ENCODE peak calls at places on chromosome 19, in ten cellular contexts. H is WERI-Rb-1, O is H9, U is astrocyte of the cerebellum, F is lower leg skin, I is heart right ventricle, B is cardiac muscle cell, D is nephron progenitor cell, P is A673, J is AG10803. Y is an unnamed sample.
A peak's percentile ranks its signal among the peaks of the same experiment; 100 is the strongest.

GRCh38 chr19:54074851-54075250 is 6.3 kb downstream of the TARM1 start:
- DNase-seq in H (no peak), O (no peak), U (no peak), F (no peak), I (no peak), B (no peak), D (no peak), P (no peak), J (no peak), Y (no peak)

GRCh38 chr19:18456974-18457373 is 19.0 kb upstream of the ISYNA1 start:
- DNase-seq in H (no peak), O (no peak), U (no peak), F (no peak), I (no peak), B (no peak), D (no peak), P (no peak), J (no peak), Y (no peak)

GRCh38 chr19:29629836-29630534 is 23.9 kb downstream of the POP4 start:
- DNase-seq in H (no peak), O (no peak), U (no peak), F (peak; percentile 49), I (no peak), B (no peak), D (no peak), P (no peak), J (no peak), Y (no peak)

GRCh38 chr19:53908933-53909415 is at the start of gene CACNG7:
- DNase-seq in H (no peak), O (peak; percentile 66), U (no peak), F (no peak), I (no peak), B (peak; percentile 35), D (peak; percentile 45), P (no peak), J (no peak), Y (no peak)

GRCh38 chr19:49057636-49058234 is at the start of gene CGB7:
- DNase-seq in H (no peak), O (peak; percentile 83), U (no peak), F (peak; percentile 95), I (peak; percentile 76), B (peak; percentile 59), D (peak; percentile 89), P (peak; percentile 50), J (peak; percentile 56), Y (peak; percentile 61)

GRCh38 chr19:16330368-16330801 is 5.8 kb downstream of the KLF2 start:
- DNase-seq in H (no peak), O (no peak), U (no peak), F (peak; percentile 93), I (peak; percentile 73), B (peak; percentile 69), D (no peak), P (no peak), J (peak; percentile 79), Y (no peak)

GRCh38 chr19:44905437-44906160 is at the start of gene APOE:
- DNase-seq in H (peak; percentile 45), O (peak; percentile 91), U (no peak), F (no peak), I (no peak), B (peak; percentile 91), D (peak; percentile 41), P (no peak), J (no peak), Y (no peak)

GRCh38 chr19:28377077-28377476 is 835.9 kb downstream of the UQCRFS1 start:
- DNase-seq in H (no peak), O (no peak), U (no peak), F (no peak), I (no peak), B (peak; percentile 7), D (peak; percentile 51), P (no peak), J (no peak), Y (no peak)

GRCh38 chr19:44891016-44891882 is at the start of gene TOMM40:
- DNase-seq in H (peak; percentile 35), O (no peak), U (no peak), F (peak; percentile 100), I (no peak), B (no peak), D (peak; percentile 100), P (no peak), J (no peak), Y (peak; percentile 98)

DNA sequence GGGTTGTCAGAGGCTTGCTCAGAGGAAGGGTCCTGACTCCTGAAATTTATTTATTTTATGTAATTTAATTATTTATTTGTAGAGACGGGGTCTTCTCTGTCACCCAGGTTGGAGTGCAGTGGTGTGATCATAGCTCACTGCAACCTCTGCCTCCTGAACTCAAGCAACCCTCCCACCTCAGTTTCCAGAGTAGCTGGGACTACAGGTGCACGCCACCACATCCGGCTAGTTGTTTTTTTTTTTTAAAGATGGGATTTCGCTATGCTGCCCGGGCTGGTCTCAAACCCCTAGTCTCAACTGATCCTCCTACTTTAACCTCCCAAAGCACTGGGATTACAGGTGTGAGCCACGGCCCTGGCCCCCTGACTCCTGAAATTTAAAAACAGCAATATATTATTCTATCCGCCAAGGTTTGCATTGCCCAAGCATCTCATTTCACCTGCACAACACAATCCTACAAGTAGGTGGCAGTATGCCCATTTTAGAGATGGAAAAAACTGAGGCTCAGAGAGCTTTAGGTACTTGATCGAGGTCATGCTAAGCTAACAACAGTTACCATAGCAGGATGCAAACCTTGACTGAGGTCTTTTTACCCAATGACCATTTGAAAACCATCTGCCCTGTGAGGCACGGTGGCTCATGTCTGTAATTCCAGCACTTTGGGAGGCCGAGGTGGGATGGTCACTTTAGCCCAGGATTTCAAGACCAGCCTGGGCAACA is 18.1 kb downstream of the ARHGEF18 start:
- DNase-seq in H (no peak), O (no peak), U (no peak), F (no peak), I (no peak), B (peak; percentile 59), D (no peak), P (peak; percentile 60), J (peak; percentile 34), Y (no peak)
- TF ChIP-seq CTCF in H (peak; percentile 19), O (peak; percentile 66), U (peak; percentile 30), F (no peak), I (peak; percentile 19), B (peak; percentile 36), D (no peak), P (peak; percentile 56), J (peak; percentile 41), Y (peak; percentile 57)

GRCh38 chr19:12485571-12485970 is 955 bp upstream of the ZNF709 start:
- DNase-seq in H (no peak), O (no peak), U (no peak), F (no peak), I (no peak), B (no peak), D (no peak), P (no peak), J (no peak), Y (no peak)

GRCh38 chr19:12484371-12485322 is at the start of gene ZNF709:
- DNase-seq in H (peak; percentile 93), O (peak; percentile 96), U (peak; percentile 57), F (peak; percentile 98), I (peak; percentile 93), B (peak; percentile 88), D (peak; percentile 96), P (peak; percentile 91), J (peak; percentile 71), Y (peak; percentile 95)

GRCh38 chr19:12481781-12482504 is 2.7 kb downstream of the ZNF709 start:
- DNase-seq in H (no peak), O (no peak), U (no peak), F (no peak), I (no peak), B (no peak), D (no peak), P (no peak), J (no peak), Y (no peak)

GRCh38 chr19:12482505-12482886 is 2.1 kb downstream of the ZNF709 start:
- DNase-seq in H (no peak), O (no peak), U (no peak), F (no peak), I (no peak), B (no peak), D (no peak), P (no peak), J (no peak), Y (no peak)

GRCh38 chr19:12484011-12484370 is 625 bp downstream of the ZNF709 start:
- DNase-seq in H (no peak), O (no peak), U (no peak), F (no peak), I (no peak), B (no peak), D (no peak), P (no peak), J (no peak), Y (no peak)
- TF ChIP-seq CTCF in H (no peak), O (no peak), U (no peak), F (no peak), I (no peak), B (no peak), D (no peak), P (no peak), J (no peak), Y (no peak)

GRCh38 chr19:12867120-12868099 is 13.8 kb downstream of the DNASE2 start:
- DNase-seq in H (no peak), O (peak; percentile 94), U (no peak), F (no peak), I (no peak), B (peak; percentile 72), D (peak; percentile 93), P (peak; percentile 87), J (no peak), Y (peak; percentile 89)
- TF ChIP-seq CTCF in H (no peak), O (peak; percentile 43), U (no peak), F (no peak), I (no peak), B (no peak), D (no peak), P (no peak), J (no peak), Y (no peak)

GRCh38 chr19:50910722-50911121 is 473 bp downstream of the KLK4 start:
- DNase-seq in H (no peak), O (no peak), U (no peak), F (no peak), I (no peak), B (no peak), D (no peak), P (no peak), J (no peak), Y (no peak)
- TF ChIP-seq CTCF in H (no peak), O (no peak), U (no peak), F (no peak), I (no peak), B (no peak), D (no peak), P (no peak), J (no peak), Y (no peak)